ENCODE peak calls at places on chromosomes 4 and X, in nine cellular contexts. M is mucosa of descending colon; U is COLO829; C is CD8-positive, alpha-beta T cell; F is stimulated activated CD4-positive, alpha-beta T cell treated with anti-CD3 and anti-CD28 coated beads, Interleukin-4, amount 100 ng/mL, for 24 hours; R is activated effector memory CD4-positive, alpha-beta T cell treated with anti-CD3 and anti-CD28 coated beads, Interleukin-2, amount 50 U/mL, for 16 hours; S is mammary epithelial cell; W is NCI-H2171 treated with DMSO at 0.1 percent for 48 hours; J is foreskin keratinocyte. T is an unnamed sample.

GRCh38 chr4:125085-125820 is 952 bp downstream of the ZNF718 start:
- DNase-seq in M (peak), U (no peak), C (no peak), F (peak), R (peak), S (peak), W (no peak), J (peak), T (peak)

GRCh38 chr4:133147365-133147821 is 1.7 kb upstream of the PCDH10 start:
- DNase-seq in M (no peak), U (no peak), C (no peak), F (no peak), R (no peak), S (no peak), W (peak), J (peak), T (no peak)

GRCh38 chr4:8383451-8384160 is 56.9 kb downstream of the ACOX3 start:
- DNase-seq in M (no peak), U (no peak), C (no peak), F (no peak), R (no peak), S (no peak), W (no peak), J (no peak), T (no peak)

GRCh38 chr4:60750962-60751361 is 449.2 kb upstream of the ADGRL3 start:
- DNase-seq in M (no peak), U (no peak), C (no peak), F (no peak), R (no peak), S (no peak), W (no peak), J (no peak), T (no peak)

GRCh38 chr4:162847945-162848549 is 318.6 kb downstream of the NAF1 start:
- DNase-seq in M (no peak), U (no peak), C (no peak), F (no peak), R (no peak), S (no peak), W (no peak), J (no peak), T (no peak)

GRCh38 chrX:41824551-41824950 is 98.8 kb downstream of the CASK start:
- DNase-seq in M (no peak), U (no peak), C (no peak), F (no peak), R (no peak), S (peak), W (no peak), J (peak), T (no peak)

GRCh38 chr4:119626943-119627266 is 1.7 kb downstream of the PDE5A start:
- DNase-seq in M (no peak), U (no peak), C (no peak), F (no peak), R (no peak), S (no peak), W (no peak), J (no peak), T (no peak)

GRCh38 chr4:37889849-37890500 is 909 bp upstream of the TBC1D1 start:
- DNase-seq in M (peak), U (no peak), C (no peak), F (no peak), R (no peak), S (no peak), W (no peak), J (no peak), T (no peak)

GRCh38 chr4:123661080-123661737 is 264.6 kb downstream of the SPRY1 start:
- DNase-seq in M (no peak), U (peak), C (no peak), F (no peak), R (no peak), S (no peak), W (peak), J (no peak), T (no peak)

GRCh38 chrX:70398899-70399298 is 24.2 kb upstream of the GDPD2 start:
- DNase-seq in M (no peak), U (no peak), C (no peak), F (no peak), R (no peak), S (no peak), W (no peak), J (no peak), T (no peak)